ENCODE peak calls at places on chromosome 22, in nine cellular contexts. U is CD4-positive, alpha-beta T cell; B is CD8-positive, alpha-beta memory T cell; X is H9; E is substantia nigra; Y is GM23248; N is thoracic aorta; W is CD8-positive, alpha-beta T cell; P is gastrocnemius medialis. R is an unnamed sample.

GRCh38 chr22:43155789-43156188 is 4.4 kb downstream of the TSPO start:
- DNase-seq in U (no peak), B (no peak), X (no peak), E (no peak), Y (peak), N (no peak), W (no peak), P (no peak), R (no peak)

GRCh38 chr22:28801845-28802594 is 1.7 kb upstream of the XBP1 start:
- DNase-seq in U (no peak), B (no peak), X (no peak), E (no peak), Y (no peak), N (no peak), W (no peak), P (no peak), R (no peak)

GRCh38 chr22:17303840-17304779 is 65.2 kb upstream of the CECR2 start:
- DNase-seq in U (peak), B (peak), X (no peak), E (no peak), Y (no peak), N (no peak), W (peak), P (peak), R (no peak)

GRCh38 chr22:23270212-23270733 is 90.0 kb downstream of the BCR start:
- DNase-seq in U (no peak), B (no peak), X (no peak), E (no peak), Y (no peak), N (no peak), W (no peak), P (no peak), R (no peak)

GRCh38 chr22:49918911-49919881 is 762 bp downstream of the CRELD2 start:
- DNase-seq in U (no peak), B (no peak), X (no peak), E (no peak), Y (no peak), N (no peak), W (no peak), P (no peak), R (no peak)

GRCh38 chr22:47902646-47903180 is 1140.3 kb downstream of the TBC1D22A start:
- DNase-seq in U (no peak), B (no peak), X (no peak), E (no peak), Y (no peak), N (no peak), W (no peak), P (no peak), R (no peak)

GRCh38 chr22:48644108-48644507 is 1183.6 kb downstream of the BRD1 start:
- DNase-seq in U (no peak), B (no peak), X (no peak), E (peak), Y (peak), N (no peak), W (no peak), P (no peak), R (no peak)

GRCh38 chr22:25008666-25009065 is 56.1 kb downstream of the KIAA1671 start:
- DNase-seq in U (no peak), B (no peak), X (no peak), E (no peak), Y (no peak), N (no peak), W (no peak), P (peak), R (no peak)

GRCh38 chr22:50167689-50168489 is 2.6 kb upstream of the PANX2 start:
- DNase-seq in U (no peak), B (no peak), X (no peak), E (no peak), Y (no peak), N (no peak), W (no peak), P (no peak), R (no peak)

GRCh38 chr22:19554834-19555404 is 30.7 kb upstream of the CLDN5 start:
- DNase-seq in U (no peak), B (no peak), X (peak), E (no peak), Y (peak), N (no peak), W (no peak), P (no peak), R (no peak)

GRCh38 chr22:44025171-44026065 is 1.3 kb downstream of the PARVB start:
- DNase-seq in U (no peak), B (no peak), X (no peak), E (peak), Y (peak), N (no peak), W (no peak), P (no peak), R (no peak)

GRCh38 chr22:43627485-43628252 is 184.4 kb downstream of the EFCAB6 start:
- DNase-seq in U (no peak), B (no peak), X (no peak), E (no peak), Y (no peak), N (no peak), W (no peak), P (no peak), R (no peak)

GRCh38 chr22:37552560-37553163 is 7.6 kb upstream of the CDC42EP1 start:
- DNase-seq in U (no peak), B (no peak), X (peak), E (no peak), Y (peak), N (no peak), W (no peak), P (no peak), R (no peak)

GRCh38 chr22:43882122-43882767 is 9.6 kb downstream of the PNPLA5 start:
- DNase-seq in U (no peak), B (no peak), X (peak), E (no peak), Y (no peak), N (no peak), W (no peak), P (no peak), R (no peak)

GRCh38 chr22:37082251-37082650 is 27.3 kb downstream of the TMPRSS6 start:
- DNase-seq in U (no peak), B (no peak), X (no peak), E (no peak), Y (no peak), N (no peak), W (no peak), P (no peak), R (no peak)

GRCh38 chr22:49296561-49296960 is 531.1 kb downstream of the BRD1 start:
- DNase-seq in U (no peak), B (no peak), X (peak), E (no peak), Y (no peak), N (no peak), W (no peak), P (no peak), R (no peak)

GRCh38 chr22:17883356-17883755 is 109.1 kb upstream of the BID start:
- DNase-seq in U (no peak), B (no peak), X (no peak), E (no peak), Y (no peak), N (no peak), W (no peak), P (no peak), R (no peak)

GRCh38 chr22:49617866-49618688 is 209.6 kb downstream of the BRD1 start:
- DNase-seq in U (no peak), B (no peak), X (no peak), E (no peak), Y (no peak), N (no peak), W (no peak), P (no peak), R (no peak)

GRCh38 chr22:48242461-48242864 is 1480.0 kb downstream of the TBC1D22A start:
- DNase-seq in U (no peak), B (no peak), X (peak), E (no peak), Y (no peak), N (no peak), W (no peak), P (no peak), R (no peak)

GRCh38 chr22:17370036-17370765 is 941 bp downstream of the CECR2 start:
- DNase-seq in U (no peak), B (no peak), X (no peak), E (peak), Y (no peak), N (no peak), W (no peak), P (peak), R (no peak)

GRCh38 chr22:26553056-26553752 is 36.7 kb downstream of the TPST2 start:
- DNase-seq in U (no peak), B (no peak), X (no peak), E (no peak), Y (peak), N (no peak), W (no peak), P (no peak), R (no peak)

GRCh38 chr22:42066937-42067336 is 3.7 kb downstream of the NAGA start:
- DNase-seq in U (no peak), B (no peak), X (no peak), E (no peak), Y (no peak), N (no peak), W (no peak), P (no peak), R (no peak)

GRCh38 chr22:20130319-20130718 is 1.3 kb upstream of the ZDHHC8 start:
- DNase-seq in U (no peak), B (no peak), X (no peak), E (no peak), Y (no peak), N (no peak), W (no peak), P (no peak), R (no peak)

GRCh38 chr22:49299821-49300231 is 527.8 kb downstream of the BRD1 start:
- DNase-seq in U (no peak), B (no peak), X (no peak), E (no peak), Y (no peak), N (no peak), W (no peak), P (no peak), R (no peak)

GRCh38 chr22:37186228-37186996 is 1.6 kb downstream of the C1QTNF6 start:
- DNase-seq in U (no peak), B (peak), X (peak), E (no peak), Y (peak), N (no peak), W (no peak), P (no peak), R (no peak)

GRCh38 chr22:46293591-46294260 is 2.9 kb upstream of the GTSE1 start:
- DNase-seq in U (no peak), B (no peak), X (no peak), E (peak), Y (peak), N (no peak), W (no peak), P (peak), R (no peak)
- H3K27ac ChIP-seq in U (no peak), B (no peak), X (no peak), E (peak), Y (peak), N (no peak), W (no peak), P (peak), R (no peak)

GRCh38 chr22:45731798-45732495 is 60.3 kb downstream of the ATXN10 start:
- DNase-seq in U (no peak), B (no peak), X (no peak), E (no peak), Y (peak), N (no peak), W (no peak), P (no peak), R (no peak)
- H3K27ac ChIP-seq in U (no peak), B (no peak), X (no peak), E (no peak), Y (peak), N (no peak), W (no peak), P (no peak), R (peak)

GRCh38 chr22:32990187-32990586 is 68.0 kb downstream of the SYN3 start:
- DNase-seq in U (no peak), B (no peak), X (no peak), E (no peak), Y (no peak), N (no peak), W (no peak), P (no peak), R (no peak)

GRCh38 chr22:32985899-32986772 is 72.0 kb downstream of the SYN3 start:
- DNase-seq in U (peak), B (no peak), X (peak), E (peak), Y (peak), N (peak), W (no peak), P (peak), R (no peak)

GRCh38 chr22:32991353-32992115 is 66.6 kb downstream of the SYN3 start:
- DNase-seq in U (no peak), B (no peak), X (no peak), E (no peak), Y (peak), N (no peak), W (no peak), P (peak), R (no peak)

GRCh38 chr22:32987081-32987631 is 71.0 kb downstream of the SYN3 start:
- DNase-seq in U (no peak), B (no peak), X (peak), E (no peak), Y (peak), N (no peak), W (no peak), P (peak), R (no peak)

DNA sequence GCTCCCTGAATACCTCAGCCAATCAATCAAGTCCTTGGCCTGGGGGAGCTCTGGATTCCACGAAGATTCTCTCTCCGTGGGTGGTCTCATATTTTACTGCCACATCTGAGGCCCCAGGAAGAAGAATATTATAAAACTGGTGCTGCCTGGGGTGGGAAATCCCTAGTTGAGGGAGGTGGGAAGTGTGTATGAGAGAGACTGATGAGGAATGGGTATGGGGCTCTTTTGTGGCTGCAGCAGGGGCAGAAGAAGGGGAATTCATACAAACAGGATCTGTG is 71.5 kb downstream of the SYN3 start:
- DNase-seq in U (no peak), B (no peak), X (no peak), E (no peak), Y (no peak), N (no peak), W (no peak), P (no peak), R (no peak)
- H3K27ac ChIP-seq in U (no peak), B (no peak), X (no peak), E (no peak), Y (no peak), N (no peak), W (no peak), P (no peak), R (no peak)

GRCh38 chr22:39215070-39215396 is 29.7 kb downstream of the PDGFB start:
- DNase-seq in U (no peak), B (no peak), X (no peak), E (no peak), Y (no peak), N (no peak), W (no peak), P (no peak), R (no peak)

GRCh38 chr22:39214006-39214382 is 30.8 kb downstream of the PDGFB start:
- DNase-seq in U (no peak), B (no peak), X (no peak), E (no peak), Y (no peak), N (no peak), W (no peak), P (no peak), R (no peak)

GRCh38 chr22:39214383-39215069 is 30.3 kb downstream of the PDGFB start:
- DNase-seq in U (no peak), B (no peak), X (peak), E (no peak), Y (peak), N (no peak), W (no peak), P (no peak), R (no peak)

GRCh38 chr22:39216143-39216490 is 28.7 kb downstream of the PDGFB start:
- DNase-seq in U (no peak), B (no peak), X (no peak), E (no peak), Y (no peak), N (no peak), W (no peak), P (no peak), R (no peak)

GRCh38 chr22:39215430-39216142 is 29.2 kb downstream of the PDGFB start:
- DNase-seq in U (peak), B (peak), X (peak), E (no peak), Y (no peak), N (no peak), W (no peak), P (no peak), R (no peak)
- H3K27ac ChIP-seq in U (no peak), B (no peak), X (peak), E (no peak), Y (no peak), N (no peak), W (no peak), P (no peak), R (no peak)

DNA sequence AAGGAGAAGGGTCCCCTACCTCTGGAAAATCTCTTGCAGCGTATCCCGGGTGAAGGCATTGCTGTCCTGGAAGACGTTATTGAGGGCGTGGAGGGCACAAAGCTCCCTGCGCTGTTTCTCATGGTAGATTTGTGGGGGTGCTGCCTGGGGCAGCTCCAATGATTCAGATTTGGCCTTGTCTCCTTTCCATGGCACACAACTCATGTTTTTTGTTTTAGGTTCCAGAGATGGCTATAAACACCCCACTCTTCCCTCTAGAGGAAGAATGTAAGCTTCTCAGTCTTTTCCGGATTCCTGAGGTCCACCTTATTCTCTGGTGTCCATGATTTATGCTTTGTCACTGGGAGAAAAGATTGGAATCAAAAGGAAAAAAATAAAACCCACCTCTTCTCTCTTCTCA is 959 bp downstream of the JOSD1 start:
- DNase-seq in U (no peak), B (no peak), X (no peak), E (no peak), Y (peak), N (no peak), W (no peak), P (no peak), R (no peak)
- H3K27ac ChIP-seq in U (peak), B (peak), X (no peak), E (peak), Y (peak), N (peak), W (peak), P (peak), R (peak)

GRCh38 chr22:30248484-30248883 is 1.9 kb upstream of the LIF start:
- DNase-seq in U (no peak), B (no peak), X (no peak), E (no peak), Y (no peak), N (no peak), W (no peak), P (no peak), R (no peak)
- H3K27ac ChIP-seq in U (no peak), B (no peak), X (no peak), E (no peak), Y (no peak), N (no peak), W (no peak), P (no peak), R (no peak)

GRCh38 chr22:27642104-27642800 is 159.3 kb downstream of the MN1 start:
- DNase-seq in U (no peak), B (no peak), X (no peak), E (peak), Y (no peak), N (no peak), W (no peak), P (peak), R (no peak)
- H3K27ac ChIP-seq in U (no peak), B (no peak), X (no peak), E (peak), Y (no peak), N (no peak), W (no peak), P (peak), R (no peak)

GRCh38 chr22:46575915-46576555 is 38.6 kb upstream of the CELSR1 start:
- DNase-seq in U (no peak), B (no peak), X (peak), E (no peak), Y (no peak), N (no peak), W (no peak), P (peak), R (no peak)
- H3K27ac ChIP-seq in U (no peak), B (peak), X (no peak), E (no peak), Y (no peak), N (no peak), W (no peak), P (peak), R (peak)